ENCODE peak calls at places on chromosomes 11 and 22, in eight cellular contexts. Q is cardiac fibroblast, I is kidney, P is fibroblast of lung, R is epithelial cell of proximal tubule, S is AG04450, D is OCI-LY7, U is brain microvascular endothelial cell. F is an unnamed sample.

GRCh38 chr22:23831781-23832180 is 7.0 kb downstream of the DERL3 start:
- DNase-seq in Q (no peak), I (peak), P (no peak), R (no peak), S (no peak), D (no peak), U (no peak), F (no peak)

GRCh38 chr11:75189911-75190310 is 39.0 kb downstream of the SLCO2B1 start:
- DNase-seq in Q (no peak), I (no peak), P (no peak), R (no peak), S (no peak), D (no peak), U (no peak), F (no peak)

GRCh38 chr11:128365044-128365443 is 222.3 kb downstream of the ETS1 start:
- DNase-seq in Q (peak), I (no peak), P (peak), R (no peak), S (peak), D (peak), U (peak), F (peak)

GRCh38 chr11:47847892-47848635 is at the start of gene NUP160:
- DNase-seq in Q (peak), I (peak), P (peak), R (no peak), S (no peak), D (peak), U (peak), F (peak)

GRCh38 chr11:95522871-95523270 is 266.7 kb downstream of the FAM76B start:
- DNase-seq in Q (peak), I (no peak), P (peak), R (no peak), S (no peak), D (no peak), U (no peak), F (no peak)

GRCh38 chr11:124897681-124898680 is at the start of gene ROBO4:
- DNase-seq in Q (peak), I (no peak), P (peak), R (peak), S (peak), D (no peak), U (peak), F (no peak)

GRCh38 chr11:122115520-122116343 is at the start of gene BLID:
- DNase-seq in Q (peak), I (no peak), P (peak), R (no peak), S (no peak), D (peak), U (peak), F (peak)

GRCh38 chr11:78420255-78420764 is 2.7 kb upstream of the GAB2 start:
- DNase-seq in Q (peak), I (peak), P (peak), R (no peak), S (peak), D (peak), U (peak), F (no peak)

GRCh38 chr22:50576806-50577696 is 1.2 kb downstream of the CPT1B start:
- DNase-seq in Q (no peak), I (no peak), P (no peak), R (no peak), S (no peak), D (no peak), U (no peak), F (no peak)

GRCh38 chr11:27331984-27332383 is 31.0 kb downstream of the CCDC34 start:
- DNase-seq in Q (peak), I (no peak), P (no peak), R (no peak), S (no peak), D (no peak), U (peak), F (no peak)

GRCh38 chr11:119935341-119935925 is 202.5 kb downstream of the TRIM29 start:
- DNase-seq in Q (no peak), I (no peak), P (no peak), R (no peak), S (no peak), D (no peak), U (no peak), F (no peak)

GRCh38 chr11:101523193-101523592 is 60.6 kb downstream of the TRPC6 start:
- DNase-seq in Q (no peak), I (no peak), P (no peak), R (no peak), S (no peak), D (peak), U (no peak), F (no peak)

GRCh38 chr11:34594603-34595002 is 26.3 kb upstream of the EHF start:
- DNase-seq in Q (no peak), I (no peak), P (no peak), R (no peak), S (no peak), D (no peak), U (no peak), F (no peak)

GRCh38 chr11:15744693-15745092 is 611.7 kb downstream of the SOX6 start:
- DNase-seq in Q (no peak), I (no peak), P (no peak), R (no peak), S (no peak), D (no peak), U (no peak), F (no peak)

GRCh38 chr11:19259487-19260345 is 19.0 kb upstream of the E2F8 start:
- DNase-seq in Q (peak), I (peak), P (peak), R (no peak), S (peak), D (peak), U (peak), F (peak)

GRCh38 chr11:46363031-46363407 is 15.8 kb downstream of the DGKZ start:
- DNase-seq in Q (peak), I (peak), P (no peak), R (no peak), S (no peak), D (no peak), U (peak), F (no peak)

GRCh38 chr11:82738116-82738515 is 4.5 kb upstream of the FAM181B start:
- DNase-seq in Q (no peak), I (no peak), P (no peak), R (no peak), S (no peak), D (no peak), U (no peak), F (no peak)

GRCh38 chr11:774873-775592 is 2.3 kb downstream of the GATD1 start:
- DNase-seq in Q (peak), I (peak), P (no peak), R (no peak), S (no peak), D (no peak), U (peak), F (no peak)

GRCh38 chr11:1126935-1127663 is 30.7 kb upstream of the MUC5AC start:
- DNase-seq in Q (no peak), I (peak), P (no peak), R (no peak), S (no peak), D (no peak), U (no peak), F (no peak)

GRCh38 chr11:104625246-104625645 is 273.0 kb downstream of the CASP12 start:
- DNase-seq in Q (peak), I (no peak), P (peak), R (no peak), S (no peak), D (no peak), U (peak), F (no peak)

GRCh38 chr11:95559899-95560298 is 229.7 kb downstream of the FAM76B start:
- DNase-seq in Q (no peak), I (no peak), P (no peak), R (no peak), S (no peak), D (no peak), U (no peak), F (no peak)

GRCh38 chr11:118086913-118087768 is at the start of gene SMIM35:
- DNase-seq in Q (no peak), I (no peak), P (no peak), R (no peak), S (no peak), D (no peak), U (no peak), F (no peak)

GRCh38 chr11:35116762-35117588 is 22.0 kb upstream of the CD44 start:
- DNase-seq in Q (peak), I (no peak), P (peak), R (no peak), S (peak), D (no peak), U (no peak), F (no peak)

GRCh38 chr11:1453611-1454386 is 32.8 kb downstream of the MOB2 start:
- DNase-seq in Q (no peak), I (no peak), P (no peak), R (no peak), S (no peak), D (peak), U (no peak), F (peak)

GRCh38 chr11:78926633-78927347 is 352.1 kb upstream of the NARS2 start:
- DNase-seq in Q (no peak), I (no peak), P (peak), R (no peak), S (peak), D (no peak), U (no peak), F (no peak)

GRCh38 chr11:18203723-18204122 is 31.1 kb downstream of the MRGPRX4 start:
- DNase-seq in Q (peak), I (no peak), P (peak), R (no peak), S (no peak), D (no peak), U (peak), F (peak)

GRCh38 chr11:56172256-56172835 is 4.1 kb upstream of the OR5J2 start:
- DNase-seq in Q (no peak), I (no peak), P (no peak), R (no peak), S (no peak), D (no peak), U (no peak), F (no peak)

GRCh38 chr11:99865951-99866350 is 821.1 kb upstream of the ARHGAP42 start:
- DNase-seq in Q (no peak), I (no peak), P (no peak), R (no peak), S (no peak), D (no peak), U (peak), F (no peak)

GRCh38 chr22:27534720-27535125 is 266.8 kb downstream of the MN1 start:
- DNase-seq in Q (peak), I (no peak), P (peak), R (no peak), S (peak), D (no peak), U (peak), F (no peak)

GRCh38 chr22:50701428-50702154 is 29.0 kb downstream of the SHANK3 start:
- DNase-seq in Q (no peak), I (peak), P (no peak), R (no peak), S (no peak), D (no peak), U (no peak), F (no peak)

GRCh38 chr11:96307748-96308133 is 35.3 kb downstream of the MAML2 start:
- DNase-seq in Q (peak), I (no peak), P (peak), R (no peak), S (peak), D (no peak), U (peak), F (no peak)

GRCh38 chr22:25368271-25368670 is 148.8 kb downstream of the CRYBB2 start:
- DNase-seq in Q (peak), I (peak), P (peak), R (no peak), S (peak), D (no peak), U (peak), F (no peak)

GRCh38 chr11:72061739-72062396 is 18.5 kb downstream of the NUMA1 start:
- DNase-seq in Q (no peak), I (no peak), P (no peak), R (no peak), S (no peak), D (peak), U (no peak), F (no peak)

DNA sequence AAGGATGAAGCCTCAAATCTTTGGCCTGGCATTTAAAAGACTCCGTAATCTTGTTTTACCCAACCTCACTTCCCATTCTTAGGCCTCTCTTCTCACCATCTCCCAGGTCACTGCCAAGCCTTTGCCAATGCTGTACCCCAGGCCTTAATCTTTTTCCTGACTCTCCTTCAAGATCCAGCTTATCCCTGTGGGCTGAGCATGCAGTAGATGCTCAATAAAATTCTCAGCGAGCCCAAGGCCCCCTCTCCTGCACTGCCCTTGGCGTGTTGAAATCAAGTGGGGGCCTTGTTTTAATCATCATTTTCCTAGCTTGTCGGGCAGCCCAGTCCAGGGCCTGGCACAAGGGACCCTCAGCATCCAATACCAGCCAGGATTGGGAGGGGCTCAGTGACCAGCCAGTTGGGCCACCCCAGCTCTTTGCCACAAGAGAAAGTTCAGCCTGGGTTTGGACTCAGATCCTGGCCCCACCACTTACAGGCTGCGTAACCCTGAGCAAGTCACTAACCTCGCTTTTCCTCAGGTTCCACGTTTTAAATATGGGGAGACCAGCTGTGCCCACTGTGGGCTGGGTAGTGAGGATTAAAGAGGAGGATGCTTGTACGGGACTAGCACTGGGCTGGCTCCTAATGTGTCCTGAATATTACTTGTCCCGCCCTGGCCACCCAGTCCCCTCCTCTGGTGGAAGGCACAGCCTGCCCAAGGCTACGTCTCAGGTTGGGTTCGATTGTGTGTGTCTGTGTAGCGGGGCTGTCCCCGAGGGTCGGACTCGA is 944 bp upstream of the YWHAH start:
- DNase-seq in Q (no peak), I (no peak), P (no peak), R (no peak), S (no peak), D (no peak), U (no peak), F (no peak)
- H3K4me3 ChIP-seq in Q (peak), I (peak), P (peak), R (peak), S (peak), D (peak), U (peak), F (peak)

GRCh38 chr11:67301313-67301921 is 1.9 kb upstream of the SSH3 start:
- DNase-seq in Q (no peak), I (peak), P (no peak), R (no peak), S (no peak), D (no peak), U (no peak), F (no peak)
- H3K4me3 ChIP-seq in Q (no peak), I (peak), P (no peak), R (peak), S (no peak), D (no peak), U (no peak), F (no peak)

GRCh38 chr22:42615092-42615859 is 593 bp upstream of the POLDIP3 start:
- DNase-seq in Q (peak), I (peak), P (peak), R (peak), S (peak), D (peak), U (peak), F (peak)
- H3K4me3 ChIP-seq in Q (no peak), I (peak), P (no peak), R (peak), S (peak), D (peak), U (peak), F (peak)

GRCh38 chr22:46830001-46830715 is 67.7 kb downstream of the TBC1D22A start:
- DNase-seq in Q (peak), I (no peak), P (peak), R (no peak), S (no peak), D (no peak), U (peak), F (no peak)
- H3K4me3 ChIP-seq in Q (no peak), I (no peak), P (no peak), R (no peak), S (no peak), D (no peak), U (no peak), F (no peak)

DNA sequence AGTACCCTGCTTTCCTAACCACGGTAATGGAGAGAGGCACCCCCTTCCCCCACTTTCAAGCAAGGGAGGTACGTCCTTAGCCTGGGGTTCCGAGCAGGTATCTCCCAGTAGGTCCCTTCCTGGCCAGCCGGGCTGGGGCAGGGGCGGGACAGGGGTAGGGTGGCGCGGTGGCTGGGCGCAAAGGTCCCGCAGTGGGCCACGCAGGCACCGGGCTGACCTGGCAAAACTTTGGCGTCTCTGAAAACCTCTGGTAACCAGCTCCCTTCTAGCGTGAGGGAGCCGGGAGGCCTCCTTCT is 323 bp upstream of the P2RY2 start:
- DNase-seq in Q (no peak), I (no peak), P (no peak), R (no peak), S (no peak), D (no peak), U (no peak), F (no peak)
- H3K4me3 ChIP-seq in Q (no peak), I (peak), P (no peak), R (peak), S (peak), D (no peak), U (peak), F (no peak)

GRCh38 chr11:63574856-63575602 is 11.8 kb upstream of the PLAAT2 start:
- DNase-seq in Q (peak), I (no peak), P (peak), R (no peak), S (no peak), D (no peak), U (no peak), F (no peak)
- H3K4me3 ChIP-seq in Q (no peak), I (peak), P (peak), R (no peak), S (peak), D (peak), U (peak), F (peak)

DNA sequence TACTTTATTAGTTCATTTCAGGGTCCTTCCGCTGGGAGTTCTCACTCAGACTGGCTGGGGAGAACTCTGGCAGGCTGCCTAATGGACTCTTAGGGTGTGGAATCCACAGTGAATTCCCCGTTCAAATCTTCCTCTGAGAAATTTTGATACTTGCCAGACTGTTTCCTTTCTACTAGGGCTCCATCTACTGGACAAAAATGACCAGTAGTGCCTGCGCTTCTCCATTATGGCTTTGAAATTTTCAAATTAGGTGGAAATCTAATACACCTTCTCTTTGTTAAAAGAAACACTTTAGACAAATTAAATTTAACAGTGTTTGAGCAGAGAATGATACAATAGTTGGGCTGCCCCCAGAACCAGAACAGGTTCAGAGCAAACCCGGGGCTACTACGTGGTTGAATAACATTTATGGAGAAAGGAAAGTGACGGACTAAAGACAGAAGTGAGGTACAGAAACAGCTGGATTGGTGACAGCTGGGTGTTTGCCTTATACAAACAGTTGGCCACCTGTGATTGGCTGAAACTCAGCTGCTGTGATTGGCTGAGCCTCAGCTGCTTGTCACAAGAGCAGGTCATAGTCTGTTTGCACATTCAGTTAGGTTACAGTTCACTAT is 52.9 kb upstream of the FDX1 start:
- DNase-seq in Q (peak), I (peak), P (peak), R (peak), S (peak), D (peak), U (peak), F (peak)
- H3K4me3 ChIP-seq in Q (no peak), I (peak), P (no peak), R (no peak), S (no peak), D (peak), U (no peak), F (no peak)

DNA sequence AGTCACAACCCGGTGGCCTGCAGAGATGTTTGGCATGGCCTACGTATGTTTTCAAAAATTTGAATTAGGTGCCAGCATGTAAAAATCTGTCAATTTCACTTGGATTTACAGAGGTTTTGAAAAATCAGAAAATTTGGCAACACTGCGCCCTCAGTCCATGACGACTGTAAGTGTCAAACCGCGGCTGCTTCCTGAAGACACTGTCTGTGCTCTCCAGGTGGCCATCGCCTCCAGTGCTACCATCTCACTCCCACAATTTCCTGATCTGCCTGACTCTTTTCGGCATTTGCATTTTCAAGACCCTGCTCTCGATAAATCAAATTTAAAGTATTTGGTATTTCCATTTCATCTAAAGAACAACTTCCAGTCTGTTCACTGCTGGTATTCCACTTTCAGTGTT is 34.6 kb downstream of the VSIG10L2 start:
- DNase-seq in Q (no peak), I (no peak), P (no peak), R (no peak), S (no peak), D (no peak), U (no peak), F (no peak)
- H3K4me3 ChIP-seq in Q (no peak), I (no peak), P (no peak), R (no peak), S (no peak), D (no peak), U (no peak), F (no peak)

DNA sequence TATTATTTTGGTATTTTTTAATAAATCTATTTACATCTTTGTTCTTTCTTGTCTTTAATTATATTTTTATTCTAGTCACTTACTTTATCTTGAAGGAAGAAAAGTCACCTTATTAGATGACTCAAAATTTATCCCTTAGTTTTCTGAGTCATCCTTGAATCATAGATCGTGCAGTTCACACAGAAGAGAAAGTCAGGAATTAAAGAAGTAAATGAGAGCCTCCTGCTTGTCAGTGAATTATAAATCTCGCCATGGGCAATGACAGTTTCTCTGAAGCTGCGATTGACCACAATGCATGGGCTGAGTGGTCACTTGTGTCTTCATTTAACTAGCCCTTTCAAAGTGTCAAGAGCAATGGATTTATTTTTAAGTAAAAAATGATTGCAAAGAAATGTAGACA is 91.2 kb downstream of the LUZP2 start:
- DNase-seq in Q (peak), I (no peak), P (peak), R (peak), S (no peak), D (no peak), U (no peak), F (no peak)
- H3K4me3 ChIP-seq in Q (no peak), I (no peak), P (no peak), R (no peak), S (no peak), D (no peak), U (no peak), F (no peak)

F was measured in Jurkat, Clone E6-1.